ENCODE peak calls at places on chromosomes 7 and 10, in seven cellular contexts. I is mesendoderm, D is right cardiac atrium, A is brain microvascular endothelial cell, Q is tibial nerve, V is fibroblast of lung, Y is heart left ventricle. L is an unnamed sample. For H3K27me3, the result is how much of the 10 kb centered on the place peaks cover.

GRCh38 chr10:68406111-68406814 is 814 bp downstream of the RUFY2 start:
- DNase-seq in D (peak), Y (peak), I (peak), A (peak), V (peak), Q (peak), L (peak)

GRCh38 chr10:132322621-132323048 is 9.4 kb upstream of the LRRC27 start:
- DNase-seq in Q (no peak), V (no peak), A (no peak), D (no peak), I (peak), Y (no peak), L (no peak)

GRCh38 chr7:5776894-5777645 is 4.4 kb downstream of the RNF216 start:
- DNase-seq in A (no peak), I (no peak), Y (no peak), V (no peak), Q (no peak), D (no peak), L (no peak)

GRCh38 chr7:122829962-122830361 is 56.3 kb downstream of the CADPS2 start:
- DNase-seq in Y (no peak), V (no peak), I (no peak), Q (no peak), D (no peak), A (no peak), L (no peak)

GRCh38 chr10:72227826-72228225 is 11.8 kb upstream of the ASCC1 start:
- DNase-seq in Q (no peak), A (no peak), V (no peak), I (no peak), Y (no peak), D (no peak), L (no peak)

GRCh38 chr7:226281-226882 is 34.0 kb downstream of the FAM20C start:
- DNase-seq in I (no peak), Y (no peak), Q (no peak), A (peak), D (peak), V (peak), L (peak)

GRCh38 chr7:124784879-124785818 is 19.6 kb upstream of the GPR37 start:
- DNase-seq in Y (no peak), V (peak), A (peak), D (peak), I (peak), Q (no peak), L (peak)

GRCh38 chr10:132755166-132755711 is 30.7 kb downstream of the NKX6-2 start:
- DNase-seq in D (no peak), Y (no peak), A (no peak), V (no peak), Q (no peak), I (no peak), L (no peak)

GRCh38 chr10:8102708-8103401 is 48.4 kb downstream of the GATA3 start:
- DNase-seq in V (no peak), I (peak), Y (no peak), Q (no peak), A (no peak), D (no peak), L (no peak)

GRCh38 chr10:130928306-130928705 is 383.2 kb downstream of the TCERG1L start:
- DNase-seq in V (no peak), Y (no peak), D (no peak), Q (no peak), I (no peak), A (no peak), L (no peak)

GRCh38 chr7:141358376-141358775 is 192.8 kb upstream of the AGK start:
- DNase-seq in I (no peak), V (no peak), A (no peak), Q (no peak), D (no peak), Y (no peak), L (no peak)

GRCh38 chr10:118520116-118520742 is 75.2 kb downstream of the PRLHR start:
- DNase-seq in I (no peak), A (no peak), Q (no peak), V (no peak), Y (no peak), D (no peak), L (no peak)
- H3K27me3 ChIP-seq in I (under half), A (under half), Q (under half), V (under half), Y (under half), D (under half), L (under half)

DNA sequence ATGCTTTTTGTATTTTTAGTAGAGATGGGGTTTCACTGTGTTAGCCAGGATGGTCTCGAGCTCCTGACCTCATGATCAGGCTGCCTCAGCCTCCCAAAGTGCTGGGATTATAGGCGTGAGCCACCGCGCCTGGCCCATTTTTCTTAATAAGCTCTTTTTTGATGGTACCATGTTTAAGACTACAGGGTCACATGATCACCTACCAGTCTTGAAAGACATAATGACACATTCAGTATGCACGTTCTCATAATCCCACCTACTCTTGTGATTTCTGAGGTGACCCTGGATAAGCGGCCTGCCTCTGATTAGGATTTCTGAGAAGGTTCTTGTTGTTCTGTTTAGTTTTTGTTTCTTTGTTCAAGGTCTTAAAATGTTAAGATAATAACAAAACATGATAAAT is 43.7 kb upstream of the PLXNA4 start:
- DNase-seq in D (no peak), Y (no peak), V (no peak), I (no peak), A (no peak), Q (no peak), L (no peak)
- H3K27me3 ChIP-seq in D (under half), Y (under half), V (under half), I (under half), A (under half), Q (under half), L (under half)

GRCh38 chr7:101186194-101186593 is 6.1 kb upstream of the NAT16 start:
- DNase-seq in I (no peak), A (no peak), V (no peak), D (no peak), Y (no peak), Q (no peak), L (no peak)
- H3K27me3 ChIP-seq in I (under half), A (under half), V (under half), D (under half), Y (under half), Q (half or more), L (under half)

GRCh38 chr7:157690058-157690832 is 353.4 kb downstream of the DNAJB6 start:
- DNase-seq in A (peak), V (peak), Y (no peak), D (no peak), Q (no peak), I (no peak), L (no peak)
- H3K27me3 ChIP-seq in A (half or more), V (under half), Y (half or more), D (under half), Q (half or more), I (half or more), L (under half)

DNA sequence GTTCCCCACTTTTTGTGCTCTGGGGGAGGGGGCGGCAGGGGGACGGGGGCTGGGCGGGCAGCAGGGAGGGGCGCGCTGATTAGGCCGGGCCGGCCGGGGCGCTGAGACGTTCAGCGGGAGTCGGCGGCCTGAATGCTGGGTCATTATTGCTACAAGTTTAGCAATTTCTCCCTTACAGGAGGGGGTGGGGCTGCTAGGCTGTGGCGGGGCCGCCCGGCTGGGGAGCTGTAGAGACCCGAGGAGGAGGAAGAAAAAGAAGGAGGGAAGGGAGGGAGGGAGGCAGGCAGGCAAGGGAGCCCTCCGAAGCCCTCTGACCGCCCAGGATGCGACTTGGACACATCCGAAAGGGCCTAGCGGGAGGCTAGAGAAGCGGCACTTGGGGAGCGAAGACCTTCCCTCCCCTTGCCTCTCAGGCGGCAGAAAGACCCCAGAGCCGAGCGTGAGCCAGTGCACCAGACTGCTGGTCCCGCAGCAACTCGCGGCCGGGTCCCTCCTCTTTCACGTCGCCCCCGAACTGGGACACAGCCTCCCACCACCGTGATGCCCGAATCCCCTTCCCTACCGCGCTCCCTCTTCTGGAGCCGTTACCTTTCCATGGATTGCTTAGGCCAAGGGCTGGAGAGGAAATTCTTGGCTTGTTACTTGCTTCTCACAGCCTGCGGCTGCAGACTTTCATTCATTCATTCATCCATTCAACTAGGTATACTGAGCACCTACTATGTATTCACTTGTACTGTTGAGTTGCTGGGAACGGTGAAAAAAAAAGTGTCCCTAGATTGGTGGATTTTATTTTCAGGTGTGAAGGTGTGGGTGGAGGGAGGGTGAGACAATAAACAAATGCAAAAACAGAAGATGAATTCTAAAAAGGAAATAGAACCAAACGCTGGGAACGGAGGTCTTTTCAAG is 4.9 kb downstream of the NKX2-3 start:
- DNase-seq in V (no peak), Y (no peak), I (no peak), D (no peak), A (no peak), Q (no peak), L (no peak)
- H3K27me3 ChIP-seq in V (half or more), Y (half or more), I (half or more), D (under half), A (half or more), Q (half or more), L (half or more)

GRCh38 chr10:51147644-51148399 is 73.5 kb downstream of the PRKG1 start:
- DNase-seq in D (no peak), Y (no peak), I (no peak), V (no peak), Q (no peak), A (no peak), L (no peak)
- H3K27me3 ChIP-seq in D (under half), Y (under half), I (under half), V (under half), Q (under half), A (under half), L (under half)

GRCh38 chr7:35526645-35527044 is 168.3 kb downstream of the HERPUD2 start:
- DNase-seq in V (no peak), A (no peak), D (no peak), Q (no peak), Y (no peak), I (no peak), L (no peak)
- H3K27me3 ChIP-seq in V (under half), A (under half), D (under half), Q (under half), Y (under half), I (under half), L (under half)

GRCh38 chr10:100660945-100661344 is 84.4 kb upstream of the PAX2 start:
- DNase-seq in I (no peak), Q (no peak), A (no peak), Y (no peak), D (no peak), V (no peak), L (peak)

GRCh38 chr10:100664509-100664908 is 80.9 kb upstream of the PAX2 start:
- DNase-seq in Q (no peak), D (no peak), I (no peak), A (no peak), V (no peak), Y (no peak), L (no peak)

GRCh38 chr10:100659361-100660098 is 85.9 kb upstream of the PAX2 start:
- DNase-seq in A (no peak), D (no peak), Q (no peak), V (no peak), I (no peak), Y (no peak), L (no peak)

GRCh38 chr10:100662067-100662466 is 83.3 kb upstream of the PAX2 start:
- DNase-seq in D (no peak), Y (no peak), I (no peak), A (no peak), V (no peak), Q (no peak), L (no peak)

DNA sequence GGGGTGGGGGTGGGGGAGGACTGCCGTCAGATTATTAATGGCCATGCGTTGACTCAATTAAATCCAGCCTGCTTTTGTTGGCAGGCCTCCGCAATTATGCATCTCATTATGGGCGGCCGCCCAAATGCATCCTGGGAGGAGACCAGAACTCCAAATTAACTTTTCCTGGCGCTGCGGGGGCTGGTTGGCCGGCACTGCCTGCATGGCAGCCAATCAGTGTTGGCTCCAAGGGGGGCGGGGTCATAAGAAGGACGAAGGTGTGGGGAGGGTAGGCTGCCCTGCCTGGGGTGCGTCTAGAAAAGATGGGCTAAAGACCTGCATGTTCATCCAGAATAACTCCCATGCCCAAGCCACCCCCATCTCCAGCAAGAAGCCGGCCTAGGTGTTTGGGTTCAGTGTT is 83.8 kb upstream of the PAX2 start:
- DNase-seq in A (no peak), I (no peak), Q (no peak), D (no peak), Y (no peak), V (no peak), L (no peak)
- H3K27me3 ChIP-seq in A (half or more), I (under half), Q (half or more), D (under half), Y (half or more), V (under half), L (under half)